ENCODE peak calls at places on chromosomes 6 and 20, in eight cellular contexts. One of them, this sample, is unnamed.
A peak's percentile ranks its signal among the peaks of the same experiment; 100 is the strongest.

GRCh38 chr6:139019722-139020121 is 8.8 kb upstream of the ABRACL start:
- DNase-seq in neural progenitor cell: no peak
- DNase-seq in endothelial cell of umbilical vein: no peak
- DNase-seq in mammary epithelial cell: no peak
- DNase-seq in HCT116: no peak
- DNase-seq in GM23248: no peak
- DNase-seq in DND-41: no peak
- DNase-seq in PC-3: no peak
- DNase-seq in this sample: no peak

GRCh38 chr6:10276106-10276505 is 138.8 kb downstream of the TFAP2A start:
- DNase-seq in PC-3: peak; percentile 71
- DNase-seq in GM23248: peak; percentile 51
- DNase-seq in HCT116: no peak
- DNase-seq in DND-41: no peak
- DNase-seq in mammary epithelial cell: peak; percentile 56
- DNase-seq in neural progenitor cell: no peak
- DNase-seq in endothelial cell of umbilical vein: no peak
- DNase-seq in this sample: no peak

GRCh38 chr20:46246527-46246926 is 61.8 kb downstream of the CDH22 start:
- DNase-seq in mammary epithelial cell: no peak
- DNase-seq in PC-3: no peak
- DNase-seq in GM23248: no peak
- DNase-seq in DND-41: no peak
- DNase-seq in HCT116: no peak
- DNase-seq in neural progenitor cell: no peak
- DNase-seq in endothelial cell of umbilical vein: no peak
- DNase-seq in this sample: no peak

GRCh38 chr6:145699462-145699861 is 35.9 kb downstream of the EPM2A start:
- DNase-seq in GM23248: peak; percentile 72
- DNase-seq in DND-41: no peak
- DNase-seq in PC-3: peak; percentile 65
- DNase-seq in neural progenitor cell: no peak
- DNase-seq in HCT116: no peak
- DNase-seq in endothelial cell of umbilical vein: peak; percentile 80
- DNase-seq in mammary epithelial cell: peak; percentile 60
- DNase-seq in this sample: no peak

GRCh38 chr6:57177545-57178225 is 5.6 kb downstream of the BAG2 start:
- DNase-seq in mammary epithelial cell: no peak
- DNase-seq in GM23248: peak; percentile 67
- DNase-seq in endothelial cell of umbilical vein: no peak
- DNase-seq in neural progenitor cell: no peak
- DNase-seq in DND-41: no peak
- DNase-seq in PC-3: no peak
- DNase-seq in HCT116: no peak
- DNase-seq in this sample: no peak

GRCh38 chr6:105740946-105741605 is 338.2 kb upstream of the PREP start:
- DNase-seq in neural progenitor cell: no peak
- DNase-seq in mammary epithelial cell: no peak
- DNase-seq in GM23248: peak; percentile 68
- DNase-seq in endothelial cell of umbilical vein: no peak
- DNase-seq in PC-3: no peak
- DNase-seq in DND-41: no peak
- DNase-seq in HCT116: no peak
- DNase-seq in this sample: no peak

GRCh38 chr6:134550604-134551003 is 232.7 kb upstream of the SGK1 start:
- DNase-seq in PC-3: no peak
- DNase-seq in GM23248: peak; percentile 48
- DNase-seq in DND-41: no peak
- DNase-seq in neural progenitor cell: no peak
- DNase-seq in mammary epithelial cell: no peak
- DNase-seq in endothelial cell of umbilical vein: peak; percentile 98
- DNase-seq in HCT116: no peak
- DNase-seq in this sample: no peak

GRCh38 chr6:38248500-38249234 is 391.1 kb downstream of the BTBD9 start:
- DNase-seq in neural progenitor cell: no peak
- DNase-seq in HCT116: no peak
- DNase-seq in GM23248: no peak
- DNase-seq in endothelial cell of umbilical vein: no peak
- DNase-seq in DND-41: no peak
- DNase-seq in mammary epithelial cell: peak; percentile 60
- DNase-seq in PC-3: peak; percentile 95
- DNase-seq in this sample: no peak

GRCh38 chr6:141133346-141133745 is 999.4 kb upstream of the GJE1 start:
- DNase-seq in endothelial cell of umbilical vein: no peak
- DNase-seq in neural progenitor cell: no peak
- DNase-seq in PC-3: no peak
- DNase-seq in HCT116: no peak
- DNase-seq in mammary epithelial cell: no peak
- DNase-seq in DND-41: no peak
- DNase-seq in GM23248: no peak
- DNase-seq in this sample: no peak

GRCh38 chr6:31727717-31728671 is 1.1 kb downstream of the DDAH2 start:
- DNase-seq in HCT116: no peak
- DNase-seq in DND-41: no peak
- DNase-seq in neural progenitor cell: no peak
- DNase-seq in mammary epithelial cell: no peak
- DNase-seq in GM23248: peak; percentile 57
- DNase-seq in endothelial cell of umbilical vein: no peak
- DNase-seq in PC-3: no peak
- DNase-seq in this sample: no peak

GRCh38 chr20:59806578-59806975 is 126.9 kb downstream of the SYCP2 start:
- DNase-seq in HCT116: no peak
- DNase-seq in neural progenitor cell: no peak
- DNase-seq in PC-3: no peak
- DNase-seq in mammary epithelial cell: no peak
- DNase-seq in endothelial cell of umbilical vein: no peak
- DNase-seq in GM23248: no peak
- DNase-seq in DND-41: no peak
- DNase-seq in this sample: peak; percentile 5

GRCh38 chr6:135286962-135287525 is 105.9 kb downstream of the MYB start:
- DNase-seq in endothelial cell of umbilical vein: no peak
- DNase-seq in GM23248: no peak
- DNase-seq in PC-3: no peak
- DNase-seq in neural progenitor cell: no peak
- DNase-seq in HCT116: no peak
- DNase-seq in mammary epithelial cell: no peak
- DNase-seq in DND-41: no peak
- DNase-seq in this sample: no peak

GRCh38 chr20:382291-383115 is 1.9 kb downstream of the TRIB3 start:
- DNase-seq in endothelial cell of umbilical vein: no peak
- DNase-seq in mammary epithelial cell: peak; percentile 56
- DNase-seq in HCT116: no peak
- DNase-seq in GM23248: no peak
- DNase-seq in PC-3: peak; percentile 48
- DNase-seq in DND-41: no peak
- DNase-seq in neural progenitor cell: no peak
- DNase-seq in this sample: no peak

GRCh38 chr6:106520711-106521367 is 108.5 kb downstream of the RTN4IP1 start:
- DNase-seq in mammary epithelial cell: no peak
- DNase-seq in PC-3: no peak
- DNase-seq in HCT116: no peak
- DNase-seq in DND-41: peak; percentile 77
- DNase-seq in GM23248: no peak
- DNase-seq in endothelial cell of umbilical vein: no peak
- DNase-seq in neural progenitor cell: no peak
- DNase-seq in this sample: no peak

GRCh38 chr6:43391448-43392031 is 22.1 kb upstream of the ZNF318 start:
- DNase-seq in PC-3: no peak
- DNase-seq in mammary epithelial cell: no peak
- DNase-seq in HCT116: no peak
- DNase-seq in GM23248: no peak
- DNase-seq in neural progenitor cell: no peak
- DNase-seq in DND-41: peak; percentile 47
- DNase-seq in endothelial cell of umbilical vein: no peak
- DNase-seq in this sample: no peak

GRCh38 chr20:50753152-50753551 is 21.8 kb downstream of the PARD6B start:
- DNase-seq in PC-3: no peak
- DNase-seq in mammary epithelial cell: no peak
- DNase-seq in endothelial cell of umbilical vein: no peak
- DNase-seq in GM23248: no peak
- DNase-seq in HCT116: no peak
- DNase-seq in neural progenitor cell: no peak
- DNase-seq in DND-41: no peak
- DNase-seq in this sample: no peak

GRCh38 chr6:135067891-135068290 is 13.3 kb upstream of the HBS1L start:
- DNase-seq in GM23248: no peak
- DNase-seq in PC-3: no peak
- DNase-seq in neural progenitor cell: no peak
- DNase-seq in mammary epithelial cell: no peak
- DNase-seq in endothelial cell of umbilical vein: no peak
- DNase-seq in HCT116: no peak
- DNase-seq in DND-41: no peak
- DNase-seq in this sample: no peak

DNA sequence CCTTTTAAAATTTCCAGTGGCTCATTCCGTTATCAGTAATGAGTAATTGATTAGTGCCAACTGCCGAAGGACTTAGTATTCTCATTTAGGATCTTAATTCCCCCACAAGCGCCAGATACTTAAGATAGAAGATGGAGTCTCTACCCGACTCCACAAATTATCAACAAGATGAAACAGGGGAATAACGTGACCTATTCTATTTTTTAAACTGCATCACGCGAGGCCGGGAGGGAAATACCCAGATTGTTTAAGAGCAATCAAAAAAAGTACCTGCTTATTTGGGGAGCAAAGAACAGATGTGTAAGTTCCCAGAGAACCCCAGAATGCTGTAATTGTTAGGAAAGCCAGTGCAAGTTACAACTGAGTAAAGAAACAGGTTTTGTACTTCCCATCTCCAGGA is 1.1 kb upstream of the MAP3K5 start:
- DNase-seq in DND-41: no peak
- DNase-seq in neural progenitor cell: no peak
- DNase-seq in HCT116: no peak
- DNase-seq in mammary epithelial cell: peak; percentile 52
- DNase-seq in PC-3: no peak
- DNase-seq in GM23248: no peak
- DNase-seq in endothelial cell of umbilical vein: no peak
- DNase-seq in this sample: no peak
- H3K9ac ChIP-seq in DND-41: no peak overlapping the region
- H3K9ac ChIP-seq in neural progenitor cell: no peak overlapping the region
- H3K9ac ChIP-seq in HCT116: peak overlapping the region; percentile 87
- H3K9ac ChIP-seq in mammary epithelial cell: peak overlapping the region; percentile 39
- H3K9ac ChIP-seq in PC-3: peak overlapping the region; percentile 88
- H3K9ac ChIP-seq in GM23248: peak overlapping the region; percentile 92
- H3K9ac ChIP-seq in endothelial cell of umbilical vein: no peak overlapping the region
- H3K9ac ChIP-seq in this sample: no peak overlapping the region

DNA sequence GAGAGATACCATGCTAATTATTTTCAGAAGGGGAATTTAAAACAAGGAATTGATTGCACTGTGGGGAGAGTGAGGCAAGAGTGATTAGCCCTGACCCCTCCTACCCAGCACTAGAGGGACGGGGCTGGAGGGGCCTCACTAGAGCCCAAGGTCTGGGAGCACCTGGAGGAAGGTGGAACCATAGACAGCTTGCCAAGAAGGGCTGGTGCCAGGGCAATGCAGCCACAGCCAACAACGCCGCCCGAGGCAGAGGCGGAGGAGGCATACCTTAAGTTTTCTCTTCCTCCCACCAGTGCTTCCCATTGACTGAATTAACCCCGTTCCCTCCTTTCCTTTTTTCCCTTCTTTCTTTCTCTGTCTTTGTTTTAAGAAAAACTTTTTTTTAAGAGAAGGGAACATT is 40.0 kb downstream of the IYD start:
- DNase-seq in GM23248: no peak
- DNase-seq in mammary epithelial cell: no peak
- DNase-seq in neural progenitor cell: no peak
- DNase-seq in HCT116: no peak
- DNase-seq in endothelial cell of umbilical vein: no peak
- DNase-seq in PC-3: no peak
- DNase-seq in DND-41: no peak
- DNase-seq in this sample: no peak
- H2AFZ ChIP-seq in GM23248: no peak overlapping the region
- H2AFZ ChIP-seq in mammary epithelial cell: peak overlapping the region; percentile 20
- H2AFZ ChIP-seq in neural progenitor cell: no peak overlapping the region
- H2AFZ ChIP-seq in HCT116: no peak overlapping the region
- H2AFZ ChIP-seq in endothelial cell of umbilical vein: no peak overlapping the region
- H2AFZ ChIP-seq in PC-3: no peak overlapping the region
- H2AFZ ChIP-seq in DND-41: no peak overlapping the region
- H2AFZ ChIP-seq in this sample: no peak overlapping the region

GRCh38 chr6:867378-867777 is 174.4 kb upstream of the EXOC2 start:
- DNase-seq in endothelial cell of umbilical vein: no peak
- DNase-seq in neural progenitor cell: no peak
- DNase-seq in PC-3: no peak
- DNase-seq in GM23248: no peak
- DNase-seq in mammary epithelial cell: no peak
- DNase-seq in HCT116: no peak
- DNase-seq in DND-41: no peak
- DNase-seq in this sample: no peak
- H3K9ac ChIP-seq in endothelial cell of umbilical vein: no peak overlapping the region
- H3K9ac ChIP-seq in neural progenitor cell: no peak overlapping the region
- H3K9ac ChIP-seq in PC-3: no peak overlapping the region
- H3K9ac ChIP-seq in GM23248: no peak overlapping the region
- H3K9ac ChIP-seq in mammary epithelial cell: no peak overlapping the region
- H3K9ac ChIP-seq in HCT116: no peak overlapping the region
- H3K9ac ChIP-seq in DND-41: no peak overlapping the region
- H3K9ac ChIP-seq in this sample: no peak overlapping the region

GRCh38 chr6:29628419-29629281 is 4.3 kb downstream of the GABBR1 start:
- DNase-seq in PC-3: peak; percentile 77
- DNase-seq in endothelial cell of umbilical vein: peak; percentile 82
- DNase-seq in GM23248: peak; percentile 90
- DNase-seq in DND-41: peak; percentile 76
- DNase-seq in neural progenitor cell: peak; percentile 93
- DNase-seq in HCT116: no peak
- DNase-seq in mammary epithelial cell: peak; percentile 55
- DNase-seq in this sample: peak; percentile 95
- H2AFZ ChIP-seq in PC-3: peak overlapping the region; percentile 94
- H2AFZ ChIP-seq in endothelial cell of umbilical vein: peak overlapping the region; percentile 45
- H2AFZ ChIP-seq in GM23248: peak overlapping the region; percentile 93
- H2AFZ ChIP-seq in DND-41: peak overlapping the region; percentile 69
- H2AFZ ChIP-seq in neural progenitor cell: peak overlapping the region; percentile 15
- H2AFZ ChIP-seq in HCT116: no peak overlapping the region
- H2AFZ ChIP-seq in mammary epithelial cell: peak overlapping the region; percentile 88
- H2AFZ ChIP-seq in this sample: no peak overlapping the region

GRCh38 chr6:63597142-63598000 is 25.1 kb downstream of the LOC128125822 start:
- DNase-seq in GM23248: peak; percentile 56
- DNase-seq in HCT116: no peak
- DNase-seq in PC-3: peak; percentile 8
- DNase-seq in DND-41: no peak
- DNase-seq in mammary epithelial cell: peak; percentile 20
- DNase-seq in endothelial cell of umbilical vein: no peak
- DNase-seq in neural progenitor cell: no peak
- DNase-seq in this sample: no peak

GRCh38 chr6:63598251-63599036 is 26.2 kb downstream of the LOC128125822 start:
- DNase-seq in neural progenitor cell: peak; percentile 83
- DNase-seq in HCT116: peak; percentile 51
- DNase-seq in mammary epithelial cell: peak; percentile 69
- DNase-seq in endothelial cell of umbilical vein: peak; percentile 73
- DNase-seq in DND-41: peak; percentile 72
- DNase-seq in PC-3: peak; percentile 65
- DNase-seq in GM23248: peak; percentile 73
- DNase-seq in this sample: peak; percentile 80

GRCh38 chr6:63599243-63599642 is 27.0 kb downstream of the LOC128125822 start:
- DNase-seq in GM23248: no peak
- DNase-seq in mammary epithelial cell: no peak
- DNase-seq in PC-3: no peak
- DNase-seq in endothelial cell of umbilical vein: no peak
- DNase-seq in DND-41: no peak
- DNase-seq in neural progenitor cell: no peak
- DNase-seq in HCT116: no peak
- DNase-seq in this sample: no peak

DNA sequence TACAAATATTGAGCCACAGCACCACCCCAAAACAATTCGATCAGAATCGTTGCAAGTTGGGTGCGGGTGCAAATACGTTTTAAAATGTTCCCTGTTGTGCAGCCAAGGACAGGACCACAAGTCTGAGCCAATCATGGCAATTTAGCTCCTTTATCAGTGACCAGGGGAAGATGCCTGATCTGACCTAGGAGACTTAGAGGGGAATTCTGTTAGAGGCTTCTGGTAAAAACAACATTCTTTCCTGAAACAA is 25.6 kb downstream of the LOC128125822 start:
- DNase-seq in PC-3: no peak
- DNase-seq in endothelial cell of umbilical vein: peak; percentile 36
- DNase-seq in neural progenitor cell: no peak
- DNase-seq in HCT116: no peak
- DNase-seq in mammary epithelial cell: no peak
- DNase-seq in GM23248: no peak
- DNase-seq in DND-41: no peak
- DNase-seq in this sample: peak; percentile 30
- H3K9ac ChIP-seq in PC-3: peak overlapping the region; percentile 42
- H3K9ac ChIP-seq in endothelial cell of umbilical vein: no peak overlapping the region
- H3K9ac ChIP-seq in neural progenitor cell: peak overlapping the region; percentile 29
- H3K9ac ChIP-seq in HCT116: no peak overlapping the region
- H3K9ac ChIP-seq in mammary epithelial cell: peak overlapping the region; percentile 25
- H3K9ac ChIP-seq in GM23248: peak overlapping the region; percentile 39
- H3K9ac ChIP-seq in DND-41: no peak overlapping the region
- H3K9ac ChIP-seq in this sample: peak overlapping the region; percentile 84

This sample was measured in H9.